ENCODE peak calls at places on chromosomes 6 and 20, in six cellular contexts. S, U, Q, T, D and C are unnamed samples.
A peak's percentile ranks its signal among the peaks of the same experiment; 100 is the strongest.

GRCh38 chr6:34177181-34177591 is 31.3 kb upstream of the GRM4 start:
- DNase-seq in Q (no peak), D (no peak), U (no peak), T (no peak), S (no peak), C (no peak)

GRCh38 chr20:34713194-34713943 is 9.2 kb downstream of the TP53INP2 start:
- DNase-seq in D (no peak), U (no peak), Q (peak; percentile 93), S (peak; percentile 45), T (peak; percentile 48), C (no peak)

GRCh38 chr20:50192364-50193168 is 1.9 kb downstream of the CEBPB start:
- DNase-seq in Q (peak; percentile 80), U (peak; percentile 87), S (peak; percentile 92), D (peak; percentile 84), T (peak; percentile 90), C (peak; percentile 83)

GRCh38 chr20:58407966-58408557 is 19.0 kb downstream of the VAPB start:
- DNase-seq in S (no peak), T (no peak), Q (no peak), U (no peak), D (no peak), C (no peak)

GRCh38 chr20:61067221-61067620 is 184.8 kb upstream of the CDH4 start:
- DNase-seq in T (no peak), Q (no peak), D (no peak), S (no peak), U (no peak), C (no peak)

GRCh38 chr6:17442196-17442595 is 48.8 kb downstream of the CAP2 start:
- DNase-seq in T (no peak), Q (no peak), U (no peak), S (no peak), D (no peak), C (no peak)

GRCh38 chr6:145345094-145345493 is 390.2 kb downstream of the EPM2A start:
- DNase-seq in U (no peak), T (no peak), D (no peak), S (no peak), Q (no peak), C (no peak)

GRCh38 chr6:34534146-34534545 is 22.0 kb downstream of the SPDEF start:
- DNase-seq in S (no peak), T (no peak), D (no peak), Q (no peak), U (no peak), C (peak; percentile 27)

GRCh38 chr6:63391203-63391970 is 71.6 kb upstream of the LGSN start:
- DNase-seq in T (no peak), Q (no peak), D (no peak), S (no peak), U (peak; percentile 35), C (no peak)

GRCh38 chr6:125918681-125919566 is 37.6 kb upstream of the HINT3 start:
- DNase-seq in S (peak; percentile 51), D (no peak), Q (peak; percentile 57), T (peak; percentile 68), U (peak; percentile 66), C (no peak)

GRCh38 chr6:13454286-13455221 is 32.8 kb downstream of the GFOD1 start:
- DNase-seq in D (peak; percentile 45), Q (no peak), S (peak; percentile 46), T (no peak), U (no peak), C (peak; percentile 45)

GRCh38 chr6:13453172-13453552 is 34.2 kb downstream of the GFOD1 start:
- DNase-seq in U (no peak), Q (no peak), S (no peak), D (no peak), T (no peak), C (no peak)

GRCh38 chr6:13453771-13454251 is 33.6 kb downstream of the GFOD1 start:
- DNase-seq in T (no peak), D (no peak), U (no peak), S (no peak), Q (peak; percentile 38), C (no peak)

GRCh38 chr6:13457577-13457976 is 29.8 kb downstream of the GFOD1 start:
- DNase-seq in U (no peak), S (no peak), T (no peak), D (no peak), Q (no peak), C (no peak)

DNA sequence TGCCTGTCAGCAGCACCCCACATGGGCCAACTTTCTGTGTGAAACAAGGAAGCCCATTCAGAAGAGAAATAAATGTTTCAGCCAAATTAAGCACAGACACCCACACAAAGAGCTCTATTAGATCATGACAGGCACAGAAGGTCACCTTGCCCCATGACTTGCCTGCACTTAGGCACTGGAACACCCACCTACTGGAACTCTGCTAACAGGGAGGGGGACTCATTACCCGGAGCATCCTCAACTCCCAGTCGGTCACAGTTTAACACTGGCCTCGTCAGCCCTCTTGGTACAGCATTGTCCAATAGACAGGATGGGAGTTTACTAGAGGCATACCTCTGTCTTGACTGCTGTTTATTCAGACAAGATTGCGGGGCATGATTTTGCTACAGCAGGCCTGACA is 31.8 kb downstream of the GFOD1 start:
- DNase-seq in T (no peak), U (no peak), Q (no peak), D (no peak), S (no peak), C (no peak)
- H3K9me3 ChIP-seq in T (no peaks in the 10 kb centered on the region), U (no peaks in the 10 kb centered on the region), Q (no peaks in the 10 kb centered on the region), D (no peaks in the 10 kb centered on the region), S (no peaks in the 10 kb centered on the region), C (no peaks in the 10 kb centered on the region)

GRCh38 chr20:22711981-22712755 is 127.8 kb upstream of the FOXA2 start:
- DNase-seq in S (no peak), Q (no peak), U (no peak), D (no peak), T (no peak), C (no peak)
- H3K9me3 ChIP-seq in S (no peaks in the 10 kb centered on the region), Q (no peaks in the 10 kb centered on the region), U (no peaks in the 10 kb centered on the region), D (no peaks in the 10 kb centered on the region), T (no peaks in the 10 kb centered on the region), C (no peaks in the 10 kb centered on the region)

GRCh38 chr20:22127587-22127986 is 422.1 kb downstream of the PAX1 start:
- DNase-seq in U (no peak), S (no peak), T (no peak), Q (no peak), D (no peak), C (no peak)
- H3K9me3 ChIP-seq in U (no peaks in the 10 kb centered on the region), S (no peaks in the 10 kb centered on the region), T (no peaks in the 10 kb centered on the region), Q (peaks cover 3% of the 10 kb centered on the region), D (no peaks in the 10 kb centered on the region), C (peaks cover 19% of the 10 kb centered on the region)

DNA sequence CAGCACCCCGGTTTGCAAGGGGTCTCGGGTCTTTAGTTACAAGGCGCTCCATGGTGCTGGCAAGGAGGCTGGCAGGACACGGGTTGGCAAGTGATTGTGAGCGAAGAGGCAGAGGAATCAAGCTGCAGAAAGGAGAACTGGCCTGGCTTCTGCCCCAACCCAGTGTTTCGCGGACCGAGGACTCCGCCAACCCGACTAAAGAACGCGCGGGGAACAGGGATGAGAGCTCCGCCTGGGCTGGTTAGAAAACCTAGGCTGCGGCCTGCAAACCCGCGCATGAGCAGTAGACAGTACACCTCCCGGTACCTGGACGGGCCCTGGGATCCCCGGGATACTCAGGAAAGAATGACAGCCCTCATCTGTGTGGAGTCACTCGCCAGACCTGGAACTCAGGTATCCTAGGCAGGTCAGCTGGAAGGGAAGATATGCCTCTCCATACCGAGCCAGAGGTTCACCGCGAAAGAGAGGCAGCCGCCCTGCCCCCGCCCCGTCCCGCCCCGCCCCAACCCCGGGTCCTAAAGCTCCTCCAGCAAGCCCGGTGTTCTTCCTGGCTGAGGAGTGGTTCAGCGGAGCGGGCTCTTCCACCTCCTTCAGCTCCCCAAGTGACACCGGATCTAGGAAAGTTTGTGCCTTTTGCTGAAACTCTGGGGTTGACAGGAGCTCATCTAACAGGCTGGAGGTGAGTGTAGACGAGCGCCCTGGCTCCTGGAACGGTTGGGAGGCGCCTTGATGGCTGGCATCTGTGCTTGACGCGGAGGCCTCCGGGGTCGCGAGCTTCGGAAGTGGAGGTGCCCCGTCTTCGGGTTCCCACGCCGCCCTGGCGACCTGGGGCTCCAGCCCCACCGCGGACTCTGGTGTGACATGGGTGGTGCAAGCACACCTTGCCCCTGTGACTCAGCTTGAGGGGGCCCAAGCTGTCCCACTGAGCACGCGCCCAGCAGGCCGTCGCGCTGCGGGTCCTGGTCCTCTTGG is 1847.3 kb upstream of the DEFB115 start:
- DNase-seq in U (no peak), S (no peak), Q (no peak), T (no peak), D (no peak), C (no peak)
- H3K9me3 ChIP-seq in U (no peaks in the 10 kb centered on the region), S (no peaks in the 10 kb centered on the region), Q (no peaks in the 10 kb centered on the region), T (no peaks in the 10 kb centered on the region), D (no peaks in the 10 kb centered on the region), C (peaks cover 42% of the 10 kb centered on the region)